ENCODE peak calls at places on chromosomes 16 and 17, in six cellular contexts. U is mammary epithelial cell, I is heart left ventricle, C is K562, E is HCT116, V is cardiac muscle cell. G is an unnamed sample. For H3K4me1, the result is how much of the 10 kb centered on the place peaks cover.

GRCh38 chr17:30520882-30521281 is 43.7 kb downstream of the GOSR1 start:
- DNase-seq in U (no peak), V (peak), E (no peak), I (no peak), C (no peak), G (no peak)

GRCh38 chr17:45668316-45668715 is 115.8 kb upstream of the CRHR1 start:
- DNase-seq in U (no peak), C (no peak), V (no peak), E (no peak), I (no peak), G (no peak)

GRCh38 chr17:15180121-15180561 is 85.0 kb downstream of the PMP22 start:
- DNase-seq in E (no peak), I (no peak), U (no peak), V (no peak), C (no peak), G (no peak)

GRCh38 chr17:55527520-55528118 is 16.4 kb upstream of the SMIM36 start:
- DNase-seq in I (no peak), C (peak), V (peak), E (peak), U (peak), G (no peak)

GRCh38 chr16:55668337-55669281 is 12.8 kb downstream of the SLC6A2 start:
- DNase-seq in C (no peak), E (no peak), V (peak), U (peak), I (no peak), G (no peak)

GRCh38 chr16:87704754-87705353 is 60.9 kb downstream of the KLHDC4 start:
- DNase-seq in C (no peak), E (no peak), I (no peak), V (no peak), U (no peak), G (no peak)

GRCh38 chr17:64470676-64471075 is 21.8 kb downstream of the MILR1 start:
- DNase-seq in V (no peak), I (no peak), U (no peak), C (no peak), E (no peak), G (no peak)

GRCh38 chr16:23699100-23699499 is 13.9 kb downstream of the ERN2 start:
- DNase-seq in I (no peak), V (no peak), C (no peak), E (peak), U (no peak), G (no peak)

GRCh38 chr17:66406701-66407644 is 104.6 kb downstream of the PRKCA start:
- DNase-seq in E (no peak), V (no peak), C (no peak), I (no peak), U (no peak), G (no peak)

GRCh38 chr16:53080345-53081031 is 25.7 kb downstream of the CHD9 start:
- DNase-seq in I (peak), E (no peak), U (peak), V (peak), C (no peak), G (peak)

GRCh38 chr16:10981697-10982216 is 37.4 kb downstream of the CLEC16A start:
- DNase-seq in E (peak), I (no peak), U (peak), V (no peak), C (peak), G (no peak)

GRCh38 chr17:47720196-47720595 is 12.8 kb upstream of the TBX21 start:
- DNase-seq in I (no peak), U (no peak), V (no peak), E (no peak), C (no peak), G (no peak)

GRCh38 chr16:55264949-55265348 is 59.1 kb upstream of the IRX6 start:
- DNase-seq in I (no peak), U (no peak), V (no peak), C (no peak), E (no peak), G (no peak)

GRCh38 chr17:31155208-31155810 is 60.5 kb downstream of the NF1 start:
- DNase-seq in E (no peak), C (no peak), I (no peak), V (no peak), U (no peak), G (no peak)

GRCh38 chr16:35306915-35307314 is 1847.5 kb downstream of the TP53TG3F start:
- DNase-seq in U (peak), E (no peak), I (no peak), V (no peak), C (no peak), G (no peak)

GRCh38 chr17:78504156-78504925 is 72.9 kb downstream of the DNAH17 start:
- DNase-seq in I (no peak), V (no peak), E (no peak), C (no peak), U (no peak), G (no peak)

GRCh38 chr17:72580321-72581127 is 459.7 kb downstream of the SOX9 start:
- DNase-seq in I (no peak), V (no peak), C (no peak), E (no peak), U (peak), G (no peak)

GRCh38 chr17:74369221-74369620 is 1.9 kb downstream of the GPR142 start:
- DNase-seq in E (no peak), U (no peak), C (no peak), V (no peak), I (peak), G (peak)

GRCh38 chr16:75250089-75250808 is 1.2 kb downstream of the BCAR1 start:
- DNase-seq in E (no peak), U (no peak), V (no peak), C (no peak), I (peak), G (peak)

GRCh38 chr16:60458255-60458654 is 1578.0 kb downstream of the CDH8 start:
- DNase-seq in E (no peak), I (no peak), C (no peak), V (no peak), U (no peak), G (no peak)

GRCh38 chr16:11087691-11088431 is 143.5 kb downstream of the CLEC16A start:
- DNase-seq in V (no peak), U (no peak), I (no peak), E (no peak), C (no peak), G (no peak)

GRCh38 chr16:89506791-89507191 is 1.4 kb upstream of the SPG7 start:
- DNase-seq in V (peak), I (no peak), E (no peak), U (no peak), C (peak), G (no peak)

GRCh38 chr17:65855245-65855644 is 293.8 kb upstream of the AXIN2 start:
- DNase-seq in E (peak), V (peak), U (peak), I (no peak), C (no peak), G (no peak)

GRCh38 chr16:67302882-67303434 is 23.6 kb downstream of the KCTD19 start:
- DNase-seq in V (no peak), I (no peak), C (no peak), U (no peak), E (no peak), G (no peak)

GRCh38 chr17:75352079-75352569 is 53.4 kb downstream of the GRB2 start:
- DNase-seq in V (no peak), U (peak), E (no peak), I (no peak), C (peak), G (no peak)

GRCh38 chr17:74295625-74296547 is 21.9 kb downstream of the DNAI2 start:
- DNase-seq in C (peak), V (peak), U (peak), E (no peak), I (peak), G (peak)

GRCh38 chr16:8999800-9000199 is 36.1 kb upstream of the USP7 start:
- DNase-seq in E (no peak), U (no peak), C (no peak), V (no peak), I (no peak), G (no peak)
- H3K4me3 ChIP-seq in E (no peak), U (no peak), C (no peak), V (no peak), I (no peak), G (no peak)

DNA sequence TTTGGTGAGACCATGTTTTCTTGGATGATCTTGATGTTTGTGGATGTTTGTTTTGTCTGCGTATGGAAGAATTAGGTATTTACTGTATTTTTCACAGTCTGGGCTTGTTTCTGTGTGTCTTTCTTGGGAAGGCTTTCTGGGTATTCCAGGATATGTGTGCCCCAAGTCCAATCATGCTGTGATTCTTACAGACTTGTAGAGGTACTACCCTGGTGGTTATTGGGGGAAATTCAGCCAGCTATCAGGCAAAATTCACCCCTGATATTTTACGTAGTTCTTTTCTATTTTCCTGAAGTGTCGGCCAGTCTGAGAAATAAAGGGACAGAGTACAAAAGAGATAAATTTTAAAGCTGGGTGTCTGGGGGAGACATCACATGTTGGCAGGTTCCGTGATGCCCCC is 33.4 kb upstream of the ARL4D start:
- DNase-seq in V (no peak), U (no peak), E (no peak), I (no peak), C (no peak), G (no peak)
- TF ChIP-seq CTCF in V (no peak), U (no peak), E (peak), I (no peak), C (no peak), G (no peak)

DNA sequence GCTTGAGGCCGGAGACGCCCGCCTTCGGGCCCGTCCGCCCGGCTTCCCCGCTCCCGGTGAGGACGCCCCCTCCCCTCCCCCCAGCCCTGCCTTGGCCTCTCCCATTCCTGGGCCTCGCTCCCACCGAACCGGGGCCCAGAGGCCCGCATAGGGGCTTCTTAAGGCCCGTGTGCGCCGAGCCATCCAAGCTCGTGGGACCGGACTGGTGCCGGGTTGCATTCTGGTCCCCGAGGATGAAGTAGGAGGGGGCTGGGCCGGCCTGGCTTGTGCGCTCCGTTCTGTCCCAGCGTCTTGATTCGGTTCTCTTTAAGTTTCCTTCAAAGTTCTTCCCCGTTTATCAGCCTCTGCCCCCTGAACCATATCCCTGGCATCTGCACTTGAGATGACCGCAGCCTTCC is 488 bp downstream of the SENP3 start:
- DNase-seq in E (no peak), U (no peak), I (no peak), C (no peak), V (no peak), G (no peak)
- H3K4me1 ChIP-seq in E (under half), U (under half), I (half or more), C (under half), V (under half), G (half or more)

GRCh38 chr17:43694081-43694870 is 32.6 kb upstream of the MEOX1 start:
- DNase-seq in U (peak), V (peak), I (peak), C (peak), E (peak), G (peak)
- H3K4me3 ChIP-seq in U (no peak), V (no peak), I (no peak), C (no peak), E (no peak), G (no peak)

DNA sequence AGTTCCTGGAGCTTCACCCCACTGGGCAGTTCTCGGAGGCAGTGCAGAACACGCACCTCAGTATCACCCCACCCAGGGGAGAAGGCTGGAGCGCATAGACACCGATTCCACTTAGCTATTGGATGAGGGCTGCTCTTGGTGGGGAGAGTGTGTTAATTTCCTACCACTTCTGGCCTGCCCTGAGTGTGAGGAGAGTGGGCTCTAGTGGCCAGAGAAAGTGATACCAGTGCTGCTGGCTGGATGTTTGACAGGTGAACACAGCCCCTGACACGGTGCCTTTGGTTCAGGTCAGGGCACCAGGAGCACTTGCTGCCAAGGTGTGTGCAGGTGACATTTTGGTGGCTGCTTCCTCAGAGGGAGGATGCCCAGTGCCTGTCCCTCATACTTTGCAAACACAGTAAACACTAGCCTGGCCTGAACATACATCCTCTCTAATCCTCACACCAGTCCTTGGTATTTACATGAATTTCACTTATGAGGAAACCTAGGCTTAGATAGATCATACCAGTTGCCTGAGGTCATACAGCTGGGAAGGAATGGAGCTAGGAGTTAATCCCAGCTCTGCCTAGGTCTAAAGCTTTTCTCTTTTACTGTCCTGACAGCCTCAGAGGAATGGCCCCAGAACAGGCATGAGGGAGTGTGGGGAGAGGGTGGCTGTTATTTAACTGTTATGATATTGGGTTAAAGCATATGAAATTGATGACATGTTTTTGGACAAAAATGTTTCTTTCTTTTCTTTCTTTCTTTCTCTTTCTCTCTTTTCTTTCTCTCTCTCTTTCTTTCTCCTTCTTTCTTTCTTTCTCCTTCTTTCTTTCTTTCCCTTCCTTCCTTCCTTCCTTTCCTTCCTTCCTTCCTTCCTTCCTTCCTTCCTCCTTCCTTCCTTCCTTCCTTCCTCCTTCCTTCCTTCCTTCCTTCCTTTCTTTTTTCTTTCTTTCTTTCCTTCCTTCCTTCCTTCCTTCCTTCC is 21.0 kb upstream of the ITGAX start:
- DNase-seq in C (peak), U (peak), E (peak), I (no peak), V (peak), G (no peak)
- TF ChIP-seq CTCF in C (peak), U (peak), E (peak), I (no peak), V (peak), G (peak)

DNA sequence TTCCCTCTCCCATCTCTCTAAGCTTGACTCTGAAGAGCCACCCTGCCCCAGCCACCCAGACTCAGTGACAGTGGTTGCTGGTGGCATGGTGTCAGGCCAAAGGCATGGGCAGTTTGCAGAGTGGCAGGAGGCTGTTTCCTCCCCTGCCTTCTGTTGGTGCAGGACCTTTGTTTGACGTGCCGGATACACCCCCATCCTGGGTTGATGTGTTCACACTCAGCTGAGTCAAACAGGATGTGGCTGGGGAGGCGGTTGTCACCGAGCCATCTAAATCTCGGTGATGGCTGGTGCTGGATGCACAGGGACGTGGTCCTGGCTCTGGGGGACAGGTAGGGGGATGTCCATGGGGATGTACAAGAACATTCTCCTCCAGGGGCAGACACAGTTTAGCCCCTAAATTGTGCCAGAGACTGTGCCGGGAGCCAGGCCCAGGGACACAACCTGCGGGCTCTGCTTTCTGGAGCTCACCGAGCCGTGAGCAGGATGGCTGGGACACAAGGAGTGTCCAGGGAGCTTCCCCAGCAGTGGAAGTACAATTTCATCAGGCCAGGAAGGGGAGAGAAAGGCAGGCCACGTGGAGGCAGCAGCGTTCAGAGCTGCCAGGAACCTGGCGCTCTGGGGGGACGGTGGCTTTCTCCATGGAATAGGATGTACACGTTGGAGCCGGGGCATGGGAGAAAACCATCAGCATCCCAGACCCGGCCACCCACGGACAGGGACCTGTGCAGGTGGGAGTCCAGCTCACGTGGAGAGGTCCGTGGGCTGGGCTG is 264.2 kb downstream of the SEC14L1 start:
- DNase-seq in E (no peak), I (peak), U (peak), V (peak), C (no peak), G (peak)
- H3K4me1 ChIP-seq in E (under half), I (half or more), U (half or more), V (under half), C (under half), G (half or more)

GRCh38 chr16:83839561-83839960 is 31.8 kb downstream of the HSBP1 start:
- DNase-seq in U (no peak), V (no peak), E (no peak), C (no peak), I (no peak), G (no peak)
- H3K4me3 ChIP-seq in U (no peak), V (no peak), E (no peak), C (no peak), I (no peak), G (no peak)

G was measured in left ventricle myocardium inferior.